ENCODE peak calls at places on chromosomes 6 and 20, in five cellular contexts. One of them, this sample, is unnamed. For H3K36me3, the result is how much of the 10 kb centered on the place peaks cover.

GRCh38 chr6:137001287-137001976 is 43.3 kb downstream of the IL20RA start:
- DNase-seq in uterus: no peak
- DNase-seq in hepatocyte: peak
- DNase-seq in heart right ventricle: no peak
- DNase-seq in adrenal gland: no peak
- DNase-seq in this sample: no peak

GRCh38 chr6:139109558-139109957 is 25.3 kb upstream of the HECA start:
- DNase-seq in uterus: no peak
- DNase-seq in hepatocyte: peak
- DNase-seq in heart right ventricle: peak
- DNase-seq in adrenal gland: no peak
- DNase-seq in this sample: no peak

GRCh38 chr6:69386431-69386830 is 410.4 kb downstream of the LMBRD1 start:
- DNase-seq in uterus: no peak
- DNase-seq in hepatocyte: no peak
- DNase-seq in heart right ventricle: no peak
- DNase-seq in adrenal gland: no peak
- DNase-seq in this sample: no peak

GRCh38 chr20:17531537-17532025 is 402 bp upstream of the BFSP1 start:
- DNase-seq in uterus: no peak
- DNase-seq in hepatocyte: no peak
- DNase-seq in heart right ventricle: no peak
- DNase-seq in adrenal gland: no peak
- DNase-seq in this sample: no peak

GRCh38 chr20:32368323-32368722 is 10.2 kb downstream of the ASXL1 start:
- DNase-seq in uterus: no peak
- DNase-seq in hepatocyte: no peak
- DNase-seq in heart right ventricle: no peak
- DNase-seq in adrenal gland: no peak
- DNase-seq in this sample: no peak

GRCh38 chr20:18632196-18632789 is 44.4 kb downstream of the DTD1 start:
- DNase-seq in uterus: peak
- DNase-seq in hepatocyte: peak
- DNase-seq in heart right ventricle: peak
- DNase-seq in adrenal gland: peak
- DNase-seq in this sample: peak

GRCh38 chr6:131995924-131996323 is 44.8 kb upstream of the CCN2 start:
- DNase-seq in uterus: no peak
- DNase-seq in hepatocyte: no peak
- DNase-seq in heart right ventricle: no peak
- DNase-seq in adrenal gland: no peak
- DNase-seq in this sample: no peak

GRCh38 chr6:75213112-75213511 is 7.3 kb upstream of the COL12A1 start:
- DNase-seq in uterus: no peak
- DNase-seq in hepatocyte: no peak
- DNase-seq in heart right ventricle: no peak
- DNase-seq in adrenal gland: no peak
- DNase-seq in this sample: no peak

GRCh38 chr6:169533656-169534421 is 168.0 kb downstream of the WDR27 start:
- DNase-seq in uterus: no peak
- DNase-seq in hepatocyte: no peak
- DNase-seq in heart right ventricle: no peak
- DNase-seq in adrenal gland: no peak
- DNase-seq in this sample: no peak

GRCh38 chr6:52517502-52518278 is 59.2 kb downstream of the TRAM2 start:
- DNase-seq in uterus: peak
- DNase-seq in hepatocyte: peak
- DNase-seq in heart right ventricle: peak
- DNase-seq in adrenal gland: peak
- DNase-seq in this sample: peak

GRCh38 chr6:53717571-53717970 is 52.0 kb upstream of the KLHL31 start:
- DNase-seq in uterus: no peak
- DNase-seq in hepatocyte: no peak
- DNase-seq in heart right ventricle: no peak
- DNase-seq in adrenal gland: no peak
- DNase-seq in this sample: no peak

GRCh38 chr20:1509237-1509636 is 18.0 kb upstream of the SIRPB2 start:
- DNase-seq in uterus: no peak
- DNase-seq in hepatocyte: peak
- DNase-seq in heart right ventricle: no peak
- DNase-seq in adrenal gland: no peak
- DNase-seq in this sample: no peak

GRCh38 chr6:160667854-160668481 is 3.9 kb upstream of the LPA start:
- DNase-seq in uterus: no peak
- DNase-seq in hepatocyte: peak
- DNase-seq in heart right ventricle: no peak
- DNase-seq in adrenal gland: peak
- DNase-seq in this sample: no peak

GRCh38 chr6:88339816-88340215 is 173.7 kb upstream of the CNR1 start:
- DNase-seq in uterus: no peak
- DNase-seq in hepatocyte: no peak
- DNase-seq in heart right ventricle: no peak
- DNase-seq in adrenal gland: no peak
- DNase-seq in this sample: no peak

GRCh38 chr6:135520781-135521180 is 23.2 kb upstream of the AHI1 start:
- DNase-seq in uterus: no peak
- DNase-seq in hepatocyte: no peak
- DNase-seq in heart right ventricle: no peak
- DNase-seq in adrenal gland: no peak
- DNase-seq in this sample: no peak

GRCh38 chr6:5728726-5729434 is 277.8 kb downstream of the NRN1 start:
- DNase-seq in uterus: no peak
- DNase-seq in hepatocyte: no peak
- DNase-seq in heart right ventricle: no peak
- DNase-seq in adrenal gland: no peak
- DNase-seq in this sample: peak

GRCh38 chr6:75604294-75604693 is 2.6 kb downstream of the SENP6 start:
- DNase-seq in uterus: no peak
- DNase-seq in hepatocyte: no peak
- DNase-seq in heart right ventricle: no peak
- DNase-seq in adrenal gland: no peak
- DNase-seq in this sample: no peak

GRCh38 chr6:108167449-108167903 is 1.7 kb downstream of the NR2E1 start:
- DNase-seq in uterus: no peak
- DNase-seq in hepatocyte: no peak
- DNase-seq in heart right ventricle: no peak
- DNase-seq in adrenal gland: no peak
- DNase-seq in this sample: no peak

GRCh38 chr20:37223053-37223452 is 38.6 kb downstream of the GHRH start:
- DNase-seq in uterus: no peak
- DNase-seq in hepatocyte: peak
- DNase-seq in heart right ventricle: no peak
- DNase-seq in adrenal gland: peak
- DNase-seq in this sample: peak

GRCh38 chr6:129281173-129281796 is 398.3 kb downstream of the LAMA2 start:
- DNase-seq in uterus: no peak
- DNase-seq in hepatocyte: no peak
- DNase-seq in heart right ventricle: no peak
- DNase-seq in adrenal gland: no peak
- DNase-seq in this sample: no peak

GRCh38 chr6:90294989-90295853 is 1.4 kb downstream of the BACH2 start:
- DNase-seq in uterus: peak
- DNase-seq in hepatocyte: peak
- DNase-seq in heart right ventricle: peak
- DNase-seq in adrenal gland: peak
- DNase-seq in this sample: peak

GRCh38 chr20:45934046-45934586 is 367 bp upstream of the PCIF1 start:
- DNase-seq in uterus: peak
- DNase-seq in hepatocyte: peak
- DNase-seq in heart right ventricle: peak
- DNase-seq in adrenal gland: peak
- DNase-seq in this sample: peak

GRCh38 chr20:9966966-9967365 is 67.8 kb upstream of the ANKEF1 start:
- DNase-seq in uterus: no peak
- DNase-seq in hepatocyte: no peak
- DNase-seq in heart right ventricle: no peak
- DNase-seq in adrenal gland: no peak
- DNase-seq in this sample: no peak

GRCh38 chr6:130132286-130132701 is 90.5 kb downstream of the SAMD3 start:
- DNase-seq in uterus: no peak
- DNase-seq in hepatocyte: no peak
- DNase-seq in heart right ventricle: no peak
- DNase-seq in adrenal gland: no peak
- DNase-seq in this sample: no peak

GRCh38 chr20:22795897-22796296 is 211.5 kb upstream of the FOXA2 start:
- DNase-seq in uterus: peak
- DNase-seq in hepatocyte: peak
- DNase-seq in heart right ventricle: peak
- DNase-seq in adrenal gland: peak
- DNase-seq in this sample: no peak

GRCh38 chr20:7410150-7410549 is 530.1 kb downstream of the HAO1 start:
- DNase-seq in uterus: no peak
- DNase-seq in hepatocyte: no peak
- DNase-seq in heart right ventricle: no peak
- DNase-seq in adrenal gland: no peak
- DNase-seq in this sample: no peak

GRCh38 chr20:1945134-1945618 is 48.7 kb downstream of the PDYN start:
- DNase-seq in uterus: peak
- DNase-seq in hepatocyte: peak
- DNase-seq in heart right ventricle: peak
- DNase-seq in adrenal gland: peak
- DNase-seq in this sample: peak

DNA sequence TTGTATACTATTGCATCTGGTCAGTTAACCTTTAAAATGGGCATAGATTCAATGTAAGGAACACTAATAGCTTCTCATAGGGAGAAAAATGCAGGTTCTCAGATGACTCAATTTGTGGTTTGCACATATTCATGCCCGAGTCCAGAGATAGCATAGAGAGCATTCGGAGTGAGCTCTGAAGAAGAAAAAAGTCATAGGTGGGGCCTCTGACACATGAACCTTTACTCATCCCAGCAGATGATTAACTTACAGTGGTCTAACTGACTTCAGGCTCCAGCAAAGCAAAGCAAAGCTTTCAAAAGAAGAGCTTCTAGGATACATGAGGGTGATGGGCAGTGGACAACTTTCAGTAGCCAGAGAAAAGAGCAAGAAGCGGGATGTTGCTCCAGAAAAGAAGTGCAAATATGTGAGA is 55.3 kb upstream of the BTN3A2 start:
- DNase-seq in uterus: no peak
- DNase-seq in hepatocyte: peak
- DNase-seq in heart right ventricle: no peak
- DNase-seq in adrenal gland: no peak
- DNase-seq in this sample: no peak
- H3K27ac ChIP-seq in uterus: no peak
- H3K27ac ChIP-seq in hepatocyte: peak
- H3K27ac ChIP-seq in heart right ventricle: no peak
- H3K27ac ChIP-seq in adrenal gland: no peak
- H3K27ac ChIP-seq in this sample: no peak

GRCh38 chr6:106083618-106084017 is 2.5 kb upstream of the PRDM1 start:
- DNase-seq in uterus: no peak
- DNase-seq in hepatocyte: no peak
- DNase-seq in heart right ventricle: no peak
- DNase-seq in adrenal gland: no peak
- DNase-seq in this sample: no peak

GRCh38 chr6:106082735-106083398 is 3.3 kb upstream of the PRDM1 start:
- DNase-seq in uterus: no peak
- DNase-seq in hepatocyte: no peak
- DNase-seq in heart right ventricle: no peak
- DNase-seq in adrenal gland: no peak
- DNase-seq in this sample: no peak

GRCh38 chr6:106077881-106078280 is 8.3 kb upstream of the PRDM1 start:
- DNase-seq in uterus: no peak
- DNase-seq in hepatocyte: no peak
- DNase-seq in heart right ventricle: no peak
- DNase-seq in adrenal gland: no peak
- DNase-seq in this sample: no peak

GRCh38 chr6:106081715-106082114 is 4.4 kb upstream of the PRDM1 start:
- DNase-seq in uterus: no peak
- DNase-seq in hepatocyte: no peak
- DNase-seq in heart right ventricle: no peak
- DNase-seq in adrenal gland: no peak
- DNase-seq in this sample: no peak

DNA sequence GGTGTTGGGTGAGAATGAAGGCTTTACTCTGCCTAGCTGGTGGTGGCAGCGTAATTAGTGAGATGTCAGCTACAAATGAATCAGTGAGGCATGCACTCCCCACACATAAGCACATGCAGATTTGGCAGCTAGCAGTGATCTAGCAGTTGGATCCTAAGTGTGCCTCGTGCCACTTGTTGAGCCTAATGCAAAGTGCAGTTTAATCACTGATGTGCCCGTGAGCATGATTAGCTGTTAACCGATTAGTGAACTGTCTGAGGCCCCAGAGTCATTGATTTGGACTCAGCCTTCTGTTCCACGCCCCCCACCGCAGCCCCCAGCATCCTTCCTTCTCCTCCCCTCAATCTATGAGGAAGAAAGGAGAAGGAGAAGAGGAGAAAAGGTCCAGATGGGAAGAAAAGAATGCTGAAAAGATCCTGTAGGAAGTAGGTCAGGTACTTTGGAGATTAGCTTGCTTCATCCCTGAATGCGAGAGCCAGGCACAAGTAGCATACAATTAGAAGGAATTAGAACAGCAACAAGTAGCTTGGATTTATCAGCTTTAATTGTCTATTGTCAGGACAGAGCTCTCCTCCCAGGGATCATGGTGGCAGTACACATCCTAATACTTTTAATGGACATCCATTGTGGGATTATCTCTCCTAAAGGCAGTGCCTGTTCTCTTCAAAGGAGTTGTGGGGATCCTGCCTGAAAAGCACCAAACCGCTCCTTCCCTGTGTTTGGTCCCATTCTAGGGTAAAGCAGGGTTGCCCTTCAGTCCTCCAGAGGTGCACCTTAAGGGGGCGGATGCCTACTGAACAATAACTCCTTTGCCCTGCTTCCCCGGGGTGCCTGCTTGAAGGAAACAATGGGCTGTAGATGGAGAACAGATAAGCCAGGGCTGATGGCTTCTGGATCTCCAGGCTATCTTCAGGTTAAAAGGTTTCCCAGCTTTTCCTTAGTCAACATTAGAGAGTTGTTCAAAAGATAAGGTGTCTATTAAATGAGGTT is 5.7 kb upstream of the PRDM1 start:
- DNase-seq in uterus: no peak
- DNase-seq in hepatocyte: no peak
- DNase-seq in heart right ventricle: no peak
- DNase-seq in adrenal gland: no peak
- DNase-seq in this sample: no peak
- H3K36me3 ChIP-seq in uterus: under half
- H3K36me3 ChIP-seq in hepatocyte: under half
- H3K36me3 ChIP-seq in heart right ventricle: under half
- H3K36me3 ChIP-seq in adrenal gland: under half
- H3K36me3 ChIP-seq in this sample: under half

DNA sequence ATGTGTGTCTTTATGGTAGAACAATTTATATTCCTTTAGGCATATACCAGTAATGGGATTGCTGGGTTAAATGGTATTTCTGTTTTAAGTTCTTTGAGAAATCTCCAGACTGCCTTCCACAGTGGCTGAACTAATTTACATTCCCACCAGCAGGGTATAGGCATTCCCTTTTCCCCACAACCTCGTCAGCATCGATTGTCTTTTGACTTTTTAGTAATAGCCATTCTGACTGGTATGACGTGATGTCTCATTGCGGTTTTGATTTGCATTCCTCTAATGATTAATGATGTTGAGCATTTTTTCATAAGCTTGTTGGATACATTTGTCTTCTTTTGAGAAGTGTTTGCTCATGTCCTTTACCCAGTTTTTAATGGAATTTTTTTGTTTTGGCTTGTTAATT is 5.3 kb upstream of the TASP1 start:
- DNase-seq in uterus: no peak
- DNase-seq in hepatocyte: no peak
- DNase-seq in heart right ventricle: no peak
- DNase-seq in adrenal gland: no peak
- DNase-seq in this sample: no peak
- TF ChIP-seq CTCF in uterus: no peak
- TF ChIP-seq CTCF in hepatocyte: no peak
- TF ChIP-seq CTCF in heart right ventricle: no peak
- TF ChIP-seq CTCF in adrenal gland: no peak
- TF ChIP-seq CTCF in this sample: no peak

GRCh38 chr6:55980627-55981211 is 105.3 kb upstream of the BMP5 start:
- DNase-seq in uterus: peak
- DNase-seq in hepatocyte: peak
- DNase-seq in heart right ventricle: no peak
- DNase-seq in adrenal gland: peak
- DNase-seq in this sample: no peak
- H3K27ac ChIP-seq in uterus: no peak
- H3K27ac ChIP-seq in hepatocyte: no peak
- H3K27ac ChIP-seq in heart right ventricle: no peak
- H3K27ac ChIP-seq in adrenal gland: no peak
- H3K27ac ChIP-seq in this sample: no peak